ENCODE peak calls at places on chromosomes 1 and 21, in ten cellular contexts. One of them, this sample, is unnamed. For H3K4me1, the result is how much of the 10 kb centered on the place peaks cover.

GRCh38 chr21:38561205-38561604 is 62.9 kb upstream of the ERG start:
- DNase-seq in GM12878: no peak
- DNase-seq in stomach: no peak
- DNase-seq in ovary: no peak
- DNase-seq in transverse colon: no peak
- DNase-seq in SK-N-SH: no peak
- DNase-seq in K562: no peak
- DNase-seq in tibial nerve: no peak
- DNase-seq in suprapubic skin: no peak
- DNase-seq in A549: no peak
- DNase-seq in this sample: no peak

GRCh38 chr21:34796518-34797201 is 127.9 kb downstream of the CLIC6 start:
- DNase-seq in stomach: no peak
- DNase-seq in tibial nerve: no peak
- DNase-seq in transverse colon: no peak
- DNase-seq in SK-N-SH: no peak
- DNase-seq in GM12878: no peak
- DNase-seq in suprapubic skin: no peak
- DNase-seq in ovary: no peak
- DNase-seq in K562: no peak
- DNase-seq in A549: no peak
- DNase-seq in this sample: no peak

GRCh38 chr1:184185346-184185745 is 133.8 kb downstream of the TSEN15 start:
- DNase-seq in stomach: no peak
- DNase-seq in K562: no peak
- DNase-seq in transverse colon: no peak
- DNase-seq in SK-N-SH: no peak
- DNase-seq in A549: no peak
- DNase-seq in GM12878: no peak
- DNase-seq in ovary: no peak
- DNase-seq in tibial nerve: no peak
- DNase-seq in suprapubic skin: no peak
- DNase-seq in this sample: no peak

GRCh38 chr1:17451731-17452130 is 12.3 kb upstream of the RCC2 start:
- DNase-seq in stomach: no peak
- DNase-seq in suprapubic skin: no peak
- DNase-seq in GM12878: no peak
- DNase-seq in A549: no peak
- DNase-seq in K562: no peak
- DNase-seq in transverse colon: no peak
- DNase-seq in tibial nerve: no peak
- DNase-seq in SK-N-SH: no peak
- DNase-seq in ovary: no peak
- DNase-seq in this sample: no peak

GRCh38 chr21:40717008-40717407 is 129.9 kb downstream of the DSCAM start:
- DNase-seq in suprapubic skin: no peak
- DNase-seq in ovary: no peak
- DNase-seq in K562: no peak
- DNase-seq in A549: no peak
- DNase-seq in GM12878: no peak
- DNase-seq in SK-N-SH: no peak
- DNase-seq in transverse colon: no peak
- DNase-seq in stomach: peak
- DNase-seq in tibial nerve: no peak
- DNase-seq in this sample: no peak

GRCh38 chr1:44819257-44819593 is 10.9 kb downstream of the BTBD19 start:
- DNase-seq in stomach: no peak
- DNase-seq in transverse colon: peak
- DNase-seq in A549: no peak
- DNase-seq in suprapubic skin: no peak
- DNase-seq in SK-N-SH: no peak
- DNase-seq in K562: peak
- DNase-seq in ovary: peak
- DNase-seq in tibial nerve: no peak
- DNase-seq in GM12878: peak
- DNase-seq in this sample: peak

GRCh38 chr1:104856091-104856490 is 1106.4 kb downstream of the AMY1C start:
- DNase-seq in transverse colon: no peak
- DNase-seq in ovary: no peak
- DNase-seq in suprapubic skin: no peak
- DNase-seq in K562: no peak
- DNase-seq in A549: no peak
- DNase-seq in tibial nerve: no peak
- DNase-seq in SK-N-SH: no peak
- DNase-seq in stomach: no peak
- DNase-seq in GM12878: no peak
- DNase-seq in this sample: no peak

GRCh38 chr1:200367841-200368534 is 41.8 kb downstream of the ZNF281 start:
- DNase-seq in tibial nerve: no peak
- DNase-seq in stomach: no peak
- DNase-seq in transverse colon: no peak
- DNase-seq in GM12878: no peak
- DNase-seq in K562: no peak
- DNase-seq in A549: no peak
- DNase-seq in ovary: no peak
- DNase-seq in suprapubic skin: no peak
- DNase-seq in SK-N-SH: no peak
- DNase-seq in this sample: no peak

GRCh38 chr1:111191496-111191895 is 8.9 kb downstream of the DENND2D start:
- DNase-seq in stomach: no peak
- DNase-seq in SK-N-SH: no peak
- DNase-seq in transverse colon: no peak
- DNase-seq in suprapubic skin: no peak
- DNase-seq in A549: no peak
- DNase-seq in K562: no peak
- DNase-seq in tibial nerve: no peak
- DNase-seq in GM12878: no peak
- DNase-seq in ovary: no peak
- DNase-seq in this sample: no peak

GRCh38 chr21:15221799-15222386 is 157.1 kb upstream of the NRIP1 start:
- DNase-seq in stomach: no peak
- DNase-seq in SK-N-SH: no peak
- DNase-seq in A549: peak
- DNase-seq in GM12878: no peak
- DNase-seq in tibial nerve: no peak
- DNase-seq in ovary: no peak
- DNase-seq in transverse colon: peak
- DNase-seq in suprapubic skin: no peak
- DNase-seq in K562: no peak
- DNase-seq in this sample: no peak

GRCh38 chr1:44609412-44609767 is 64.9 kb downstream of the TMEM53 start:
- DNase-seq in GM12878: no peak
- DNase-seq in SK-N-SH: peak
- DNase-seq in suprapubic skin: no peak
- DNase-seq in stomach: peak
- DNase-seq in tibial nerve: peak
- DNase-seq in transverse colon: peak
- DNase-seq in K562: peak
- DNase-seq in ovary: peak
- DNase-seq in A549: peak
- DNase-seq in this sample: peak

GRCh38 chr1:175675017-175675416 is 68.4 kb downstream of the TNR start:
- DNase-seq in stomach: no peak
- DNase-seq in tibial nerve: no peak
- DNase-seq in ovary: no peak
- DNase-seq in suprapubic skin: no peak
- DNase-seq in A549: no peak
- DNase-seq in transverse colon: no peak
- DNase-seq in K562: no peak
- DNase-seq in SK-N-SH: no peak
- DNase-seq in GM12878: no peak
- DNase-seq in this sample: no peak

GRCh38 chr21:42615924-42616323 is 37.5 kb upstream of the PDE9A start:
- DNase-seq in GM12878: no peak
- DNase-seq in tibial nerve: no peak
- DNase-seq in suprapubic skin: no peak
- DNase-seq in SK-N-SH: no peak
- DNase-seq in transverse colon: no peak
- DNase-seq in stomach: no peak
- DNase-seq in ovary: no peak
- DNase-seq in A549: no peak
- DNase-seq in K562: no peak
- DNase-seq in this sample: no peak

GRCh38 chr21:42616366-42617340 is 36.8 kb upstream of the PDE9A start:
- DNase-seq in stomach: no peak
- DNase-seq in suprapubic skin: peak
- DNase-seq in SK-N-SH: no peak
- DNase-seq in A549: no peak
- DNase-seq in transverse colon: no peak
- DNase-seq in GM12878: no peak
- DNase-seq in ovary: no peak
- DNase-seq in K562: no peak
- DNase-seq in tibial nerve: no peak
- DNase-seq in this sample: no peak

GRCh38 chr21:42613756-42614155 is 39.7 kb upstream of the PDE9A start:
- DNase-seq in stomach: no peak
- DNase-seq in suprapubic skin: peak
- DNase-seq in K562: no peak
- DNase-seq in ovary: no peak
- DNase-seq in SK-N-SH: no peak
- DNase-seq in transverse colon: no peak
- DNase-seq in GM12878: no peak
- DNase-seq in A549: no peak
- DNase-seq in tibial nerve: no peak
- DNase-seq in this sample: no peak

GRCh38 chr21:42614391-42614790 is 39.0 kb upstream of the PDE9A start:
- DNase-seq in tibial nerve: no peak
- DNase-seq in suprapubic skin: peak
- DNase-seq in stomach: no peak
- DNase-seq in ovary: no peak
- DNase-seq in A549: no peak
- DNase-seq in SK-N-SH: no peak
- DNase-seq in transverse colon: no peak
- DNase-seq in K562: no peak
- DNase-seq in GM12878: no peak
- DNase-seq in this sample: no peak

GRCh38 chr21:42614811-42615342 is 38.5 kb upstream of the PDE9A start:
- DNase-seq in tibial nerve: no peak
- DNase-seq in SK-N-SH: peak
- DNase-seq in suprapubic skin: peak
- DNase-seq in transverse colon: peak
- DNase-seq in GM12878: no peak
- DNase-seq in stomach: peak
- DNase-seq in K562: no peak
- DNase-seq in ovary: no peak
- DNase-seq in A549: peak
- DNase-seq in this sample: no peak
- TF ChIP-seq EP300 in tibial nerve: no peak
- TF ChIP-seq EP300 in SK-N-SH: no peak
- TF ChIP-seq EP300 in suprapubic skin: no peak
- TF ChIP-seq EP300 in transverse colon: no peak
- TF ChIP-seq EP300 in GM12878: no peak
- TF ChIP-seq EP300 in stomach: no peak
- TF ChIP-seq EP300 in K562: no peak
- TF ChIP-seq EP300 in ovary: no peak
- TF ChIP-seq EP300 in A549: no peak
- TF ChIP-seq EP300 in this sample: no peak

GRCh38 chr1:18884419-18884717 is 18.0 kb downstream of the ALDH4A1 start:
- DNase-seq in suprapubic skin: no peak
- DNase-seq in tibial nerve: no peak
- DNase-seq in ovary: no peak
- DNase-seq in SK-N-SH: no peak
- DNase-seq in transverse colon: no peak
- DNase-seq in K562: no peak
- DNase-seq in stomach: no peak
- DNase-seq in GM12878: no peak
- DNase-seq in A549: no peak
- DNase-seq in this sample: no peak
- TF ChIP-seq CTCF in suprapubic skin: no peak
- TF ChIP-seq CTCF in tibial nerve: no peak
- TF ChIP-seq CTCF in ovary: no peak
- TF ChIP-seq CTCF in SK-N-SH: no peak
- TF ChIP-seq CTCF in transverse colon: no peak
- TF ChIP-seq CTCF in K562: no peak
- TF ChIP-seq CTCF in stomach: no peak
- TF ChIP-seq CTCF in GM12878: no peak
- TF ChIP-seq CTCF in A549: no peak
- TF ChIP-seq CTCF in this sample: peak

GRCh38 chr1:13764533-13764932 is 64.5 kb downstream of the PRDM2 start:
- DNase-seq in suprapubic skin: no peak
- DNase-seq in stomach: no peak
- DNase-seq in GM12878: no peak
- DNase-seq in transverse colon: no peak
- DNase-seq in A549: no peak
- DNase-seq in ovary: no peak
- DNase-seq in SK-N-SH: no peak
- DNase-seq in tibial nerve: no peak
- DNase-seq in K562: no peak
- DNase-seq in this sample: no peak

GRCh38 chr1:13763991-13764390 is 64.0 kb downstream of the PRDM2 start:
- DNase-seq in ovary: no peak
- DNase-seq in K562: no peak
- DNase-seq in SK-N-SH: no peak
- DNase-seq in GM12878: no peak
- DNase-seq in transverse colon: no peak
- DNase-seq in stomach: no peak
- DNase-seq in suprapubic skin: no peak
- DNase-seq in A549: no peak
- DNase-seq in tibial nerve: no peak
- DNase-seq in this sample: no peak

GRCh38 chr1:13761883-13762282 is 61.9 kb downstream of the PRDM2 start:
- DNase-seq in A549: no peak
- DNase-seq in transverse colon: no peak
- DNase-seq in GM12878: no peak
- DNase-seq in ovary: no peak
- DNase-seq in tibial nerve: no peak
- DNase-seq in suprapubic skin: no peak
- DNase-seq in stomach: no peak
- DNase-seq in SK-N-SH: no peak
- DNase-seq in K562: no peak
- DNase-seq in this sample: no peak

GRCh38 chr1:13762642-13763041 is 62.7 kb downstream of the PRDM2 start:
- DNase-seq in suprapubic skin: no peak
- DNase-seq in stomach: no peak
- DNase-seq in K562: no peak
- DNase-seq in tibial nerve: no peak
- DNase-seq in SK-N-SH: no peak
- DNase-seq in transverse colon: no peak
- DNase-seq in ovary: no peak
- DNase-seq in GM12878: no peak
- DNase-seq in A549: no peak
- DNase-seq in this sample: no peak

GRCh38 chr1:13763264-13763663 is 63.3 kb downstream of the PRDM2 start:
- DNase-seq in suprapubic skin: no peak
- DNase-seq in tibial nerve: no peak
- DNase-seq in K562: no peak
- DNase-seq in A549: no peak
- DNase-seq in GM12878: no peak
- DNase-seq in SK-N-SH: no peak
- DNase-seq in transverse colon: no peak
- DNase-seq in stomach: no peak
- DNase-seq in ovary: no peak
- DNase-seq in this sample: no peak
- H3K4me1 ChIP-seq in suprapubic skin: half or more
- H3K4me1 ChIP-seq in tibial nerve: half or more
- H3K4me1 ChIP-seq in K562: under half
- H3K4me1 ChIP-seq in A549: under half
- H3K4me1 ChIP-seq in GM12878: under half
- H3K4me1 ChIP-seq in SK-N-SH: under half
- H3K4me1 ChIP-seq in transverse colon: under half
- H3K4me1 ChIP-seq in stomach: under half
- H3K4me1 ChIP-seq in ovary: under half
- H3K4me1 ChIP-seq in this sample: under half

GRCh38 chr1:115036814-115037535 is 7.3 kb downstream of the TSHB start:
- DNase-seq in tibial nerve: no peak
- DNase-seq in stomach: no peak
- DNase-seq in ovary: no peak
- DNase-seq in K562: no peak
- DNase-seq in GM12878: no peak
- DNase-seq in A549: no peak
- DNase-seq in suprapubic skin: no peak
- DNase-seq in SK-N-SH: no peak
- DNase-seq in transverse colon: no peak
- DNase-seq in this sample: no peak
- TF ChIP-seq EP300 in tibial nerve: no peak
- TF ChIP-seq EP300 in stomach: no peak
- TF ChIP-seq EP300 in ovary: no peak
- TF ChIP-seq EP300 in K562: no peak
- TF ChIP-seq EP300 in GM12878: no peak
- TF ChIP-seq EP300 in A549: no peak
- TF ChIP-seq EP300 in suprapubic skin: no peak
- TF ChIP-seq EP300 in SK-N-SH: no peak
- TF ChIP-seq EP300 in transverse colon: no peak
- TF ChIP-seq EP300 in this sample: no peak